ENCODE peak calls at places on chromosomes 5 and 9, in seven cellular contexts. Q is effector memory CD4-positive, alpha-beta T cell; X is G401; M is HEK293T; D is COR-L47; L is left kidney; K is H7. Z is an unnamed sample.

GRCh38 chr9:87292449-87293191 is 205.0 kb upstream of the DAPK1 start:
- DNase-seq in Q (no peak), X (no peak), M (no peak), D (no peak), L (no peak), K (no peak), Z (no peak)

GRCh38 chr5:58496488-58496887 is 5.3 kb downstream of the GAPT start:
- DNase-seq in Q (no peak), X (no peak), M (peak), D (no peak), L (no peak), K (peak), Z (peak)

GRCh38 chr5:185095-186070 is 5.9 kb upstream of the LRRC14B start:
- DNase-seq in Q (no peak), X (no peak), M (no peak), D (no peak), L (no peak), K (no peak), Z (no peak)

GRCh38 chr9:113886471-113886870 is 10.4 kb downstream of the ZNF618 start:
- DNase-seq in Q (no peak), X (no peak), M (no peak), D (no peak), L (no peak), K (no peak), Z (peak)

GRCh38 chr5:89073045-89073444 is 190.1 kb upstream of the MEF2C start:
- DNase-seq in Q (no peak), X (no peak), M (no peak), D (no peak), L (no peak), K (no peak), Z (no peak)

GRCh38 chr5:150579462-150580400 is 60.7 kb upstream of the SYNPO start:
- DNase-seq in Q (no peak), X (no peak), M (no peak), D (no peak), L (no peak), K (no peak), Z (no peak)

GRCh38 chr5:78483809-78484521 is 123.5 kb downstream of the SCAMP1 start:
- DNase-seq in Q (no peak), X (no peak), M (no peak), D (no peak), L (no peak), K (no peak), Z (no peak)

GRCh38 chr9:130112244-130113151 is 58.8 kb downstream of the GPR107 start:
- DNase-seq in Q (no peak), X (peak), M (no peak), D (no peak), L (peak), K (no peak), Z (no peak)

GRCh38 chr5:128813317-128813716 is 152.0 kb upstream of the SLC27A6 start:
- DNase-seq in Q (no peak), X (no peak), M (no peak), D (no peak), L (no peak), K (no peak), Z (no peak)

GRCh38 chr9:101432171-101432570 is 3.4 kb downstream of the ALDOB start:
- DNase-seq in Q (no peak), X (no peak), M (no peak), D (no peak), L (no peak), K (no peak), Z (no peak)

GRCh38 chr5:31192442-31192841 is 1.0 kb upstream of the CDH6 start:
- DNase-seq in Q (no peak), X (no peak), M (no peak), D (no peak), L (peak), K (no peak), Z (no peak)

GRCh38 chr9:78044189-78044588 is 12.6 kb upstream of the GNAQ start:
- DNase-seq in Q (no peak), X (no peak), M (no peak), D (peak), L (no peak), K (no peak), Z (no peak)

GRCh38 chr9:76044420-76044819 is 153.9 kb downstream of the PCSK5 start:
- DNase-seq in Q (no peak), X (no peak), M (no peak), D (no peak), L (no peak), K (no peak), Z (no peak)

GRCh38 chr5:45279109-45279508 is 417.1 kb downstream of the HCN1 start:
- DNase-seq in Q (no peak), X (no peak), M (no peak), D (no peak), L (no peak), K (no peak), Z (peak)

GRCh38 chr9:81595887-81596558 is 93.3 kb downstream of the TLE1 start:
- DNase-seq in Q (no peak), X (peak), M (no peak), D (peak), L (peak), K (peak), Z (peak)

GRCh38 chr5:41526699-41527098 is 16.3 kb upstream of the PLCXD3 start:
- DNase-seq in Q (no peak), X (no peak), M (no peak), D (no peak), L (no peak), K (no peak), Z (peak)

GRCh38 chr9:28999057-28999456 is 1425.8 kb upstream of the C9orf72 start:
- DNase-seq in Q (no peak), X (no peak), M (no peak), D (no peak), L (no peak), K (no peak), Z (no peak)

GRCh38 chr9:133658442-133659431 is 22.6 kb downstream of the DBH start:
- DNase-seq in Q (no peak), X (no peak), M (peak), D (peak), L (peak), K (peak), Z (peak)

GRCh38 chr9:129333961-129334743 is 156.1 kb upstream of the IER5L start:
- DNase-seq in Q (no peak), X (peak), M (peak), D (peak), L (peak), K (peak), Z (peak)

GRCh38 chr5:104952876-104953275 is 1390.3 kb upstream of the NUDT12 start:
- DNase-seq in Q (no peak), X (no peak), M (no peak), D (no peak), L (no peak), K (no peak), Z (no peak)

GRCh38 chr9:13457795-13458194 is 178.3 kb upstream of the MPDZ start:
- DNase-seq in Q (no peak), X (no peak), M (no peak), D (no peak), L (no peak), K (no peak), Z (no peak)

GRCh38 chr9:68749579-68750159 is 44.6 kb downstream of the PIP5K1B start:
- DNase-seq in Q (no peak), X (no peak), M (no peak), D (no peak), L (peak), K (peak), Z (peak)

GRCh38 chr9:83024501-83025125 is 38.3 kb downstream of the RASEF start:
- DNase-seq in Q (no peak), X (no peak), M (no peak), D (no peak), L (no peak), K (no peak), Z (no peak)

GRCh38 chr9:100104314-100104713 is 5.3 kb downstream of the INVS start:
- DNase-seq in Q (no peak), X (no peak), M (no peak), D (no peak), L (no peak), K (no peak), Z (peak)

Z was measured in mesendoderm.